ENCODE peak calls at places on chromosomes 16 and 17, in ten cellular contexts. Q is AG10803; O is tibial artery; V is activated naive CD4-positive, alpha-beta T cell; N is upper lobe of right lung; F is activated gamma-delta T cell; P is activated naive CD8-positive, alpha-beta T cell treated with anti-CD3 and anti-CD28 coated beads, Interleukin-2, amount 10 ng/mL, durations not matched to agents 7 days and 5 days; Z is NCI-H460; T is left kidney; J is HuH-7. E is an unnamed sample.

GRCh38 chr16:73058221-73058615 is 10.3 kb upstream of the ZFHX3 start:
- DNase-seq in P (peak; percentile 67), Z (no peak), O (no peak), F (no peak), T (peak; percentile 82), V (no peak), N (peak; percentile 86), J (no peak), Q (peak; percentile 54), E (no peak)

GRCh38 chr16:54055864-54056263 is 230.7 kb downstream of the IRX3 start:
- DNase-seq in O (no peak), J (no peak), P (no peak), Z (no peak), F (no peak), T (no peak), N (no peak), V (no peak), Q (no peak), E (no peak)

GRCh38 chr17:6241381-6241780 is 171.2 kb downstream of the WSCD1 start:
- DNase-seq in Q (no peak), P (no peak), T (no peak), V (no peak), Z (no peak), O (no peak), F (no peak), N (no peak), J (no peak), E (no peak)

GRCh38 chr16:83245061-83245460 is 562.7 kb upstream of the HSBP1 start:
- DNase-seq in F (no peak), V (no peak), P (no peak), Q (peak; percentile 23), T (no peak), O (no peak), J (no peak), Z (no peak), N (no peak), E (no peak)

GRCh38 chr16:22232277-22233049 is 26.4 kb downstream of the EEF2K start:
- DNase-seq in Z (no peak), J (peak; percentile 73), N (peak; percentile 77), Q (no peak), P (no peak), V (no peak), T (peak; percentile 9), F (no peak), O (no peak), E (no peak)

GRCh38 chr16:46813611-46814010 is 17.4 kb downstream of the C16orf87 start:
- DNase-seq in N (no peak), F (no peak), P (no peak), Z (no peak), T (no peak), Q (no peak), O (no peak), J (no peak), V (no peak), E (no peak)

GRCh38 chr17:1413281-1413791 is 13.3 kb upstream of the YWHAE start:
- DNase-seq in F (no peak), P (no peak), Z (peak; percentile 44), T (peak; percentile 22), N (peak; percentile 71), V (no peak), Q (peak; percentile 66), O (peak; percentile 88), J (peak; percentile 39), E (no peak)

GRCh38 chr16:84018710-84019109 is 23.9 kb downstream of the SLC38A8 start:
- DNase-seq in N (no peak), P (no peak), F (no peak), J (no peak), Q (no peak), T (no peak), O (no peak), V (no peak), Z (no peak), E (no peak)

GRCh38 chr17:50758989-50759544 is 8.3 kb downstream of the ANKRD40CL start:
- DNase-seq in Q (no peak), T (no peak), N (no peak), Z (no peak), P (no peak), F (no peak), V (no peak), J (no peak), O (no peak), E (no peak)

GRCh38 chr17:41730479-41730878 is 4.0 kb downstream of the HAP1 start:
- DNase-seq in N (no peak), O (no peak), J (no peak), T (no peak), Z (no peak), Q (no peak), P (no peak), F (no peak), V (no peak), E (no peak)

GRCh38 chr17:3048727-3049471 is 14.5 kb downstream of the OR1D5 start:
- DNase-seq in T (peak; percentile 99), P (peak; percentile 90), J (peak; percentile 91), F (peak; percentile 76), O (peak; percentile 96), N (peak; percentile 98), Z (peak; percentile 98), Q (peak; percentile 97), V (peak; percentile 85), E (peak; percentile 97)

GRCh38 chr16:28040039-28040438 is 23.5 kb downstream of the GSG1L start:
- DNase-seq in V (no peak), O (no peak), T (no peak), J (no peak), N (no peak), F (no peak), P (no peak), Z (no peak), Q (no peak), E (no peak)

GRCh38 chr17:49548506-49549310 is 27.0 kb upstream of the NXPH3 start:
- DNase-seq in J (no peak), N (peak; percentile 69), P (no peak), Z (no peak), V (no peak), T (peak; percentile 38), O (no peak), F (no peak), Q (peak; percentile 36), E (no peak)

GRCh38 chr16:57814896-57815295 is 12.6 kb upstream of the KIFC3 start:
- DNase-seq in P (no peak), J (no peak), F (no peak), Q (no peak), N (no peak), O (no peak), Z (no peak), T (no peak), V (no peak), E (no peak)

GRCh38 chr16:19488213-19488640 is 33.7 kb downstream of the GDE1 start:
- DNase-seq in J (no peak), V (no peak), P (no peak), Z (no peak), Q (no peak), O (no peak), T (peak; percentile 11), F (no peak), N (no peak), E (no peak)

GRCh38 chr17:67947325-67947813 is 48.9 kb downstream of the C17orf58 start:
- DNase-seq in Q (no peak), O (no peak), N (no peak), J (no peak), Z (no peak), V (no peak), P (no peak), T (no peak), F (no peak), E (no peak)

GRCh38 chr17:21228845-21229244 is 14.9 kb upstream of the TMEM11 start:
- DNase-seq in T (no peak), J (no peak), V (no peak), O (no peak), F (no peak), Q (no peak), Z (no peak), P (no peak), N (no peak), E (no peak)

GRCh38 chr16:1201444-1201843 is 23.6 kb downstream of the TPSG1 start:
- DNase-seq in N (no peak), Q (no peak), O (no peak), V (no peak), F (no peak), P (no peak), Z (no peak), J (no peak), T (no peak), E (no peak)

GRCh38 chr17:73010414-73010813 is 82.1 kb downstream of the SLC39A11 start:
- DNase-seq in N (no peak), Q (no peak), Z (no peak), O (no peak), F (no peak), V (no peak), J (no peak), T (no peak), P (no peak), E (no peak)

GRCh38 chr16:79047337-79047736 is 553.2 kb downstream of the MAF start:
- DNase-seq in Q (no peak), T (no peak), V (no peak), F (no peak), J (peak; percentile 39), Z (no peak), O (no peak), N (no peak), P (no peak), E (no peak)

GRCh38 chr17:67123692-67124091 is 79.3 kb downstream of the CACNG1 start:
- DNase-seq in F (no peak), T (no peak), P (no peak), Q (no peak), Z (no peak), N (no peak), J (no peak), V (no peak), O (no peak), E (no peak)

GRCh38 chr16:15958703-15959348 is 9.4 kb downstream of the ABCC1 start:
- DNase-seq in O (no peak), P (no peak), V (no peak), Z (no peak), F (no peak), Q (no peak), J (no peak), N (no peak), T (peak; percentile 84), E (no peak)

GRCh38 chr16:57185446-57185944 is 344 bp downstream of the PSME3IP1 start:
- DNase-seq in V (no peak), T (peak; percentile 55), F (no peak), P (no peak), O (peak; percentile 75), Z (no peak), Q (peak; percentile 61), J (peak; percentile 22), N (no peak), E (peak; percentile 73)

GRCh38 chr16:11170201-11170600 is 85.8 kb downstream of the SOCS1 start:
- DNase-seq in N (no peak), V (no peak), Z (no peak), Q (no peak), F (no peak), O (no peak), T (no peak), J (no peak), P (no peak), E (no peak)

GRCh38 chr16:57614546-57615343 is 13.7 kb upstream of the ADGRG1 start:
- DNase-seq in F (no peak), Q (no peak), V (no peak), J (no peak), Z (no peak), O (peak; percentile 42), P (peak; percentile 36), N (peak; percentile 46), T (no peak), E (peak; percentile 54)

GRCh38 chr16:20377181-20377580 is 24.7 kb upstream of the UMOD start:
- DNase-seq in V (no peak), P (no peak), Q (no peak), O (no peak), N (no peak), J (no peak), Z (no peak), F (no peak), T (no peak), E (no peak)

GRCh38 chr17:2174471-2175293 is 119.8 kb downstream of the HIC1 start:
- DNase-seq in F (no peak), Z (no peak), V (no peak), N (peak; percentile 78), T (peak; percentile 95), O (peak; percentile 84), J (peak; percentile 34), P (no peak), Q (peak; percentile 82), E (no peak)

GRCh38 chr17:43324205-43324893 is 74.4 kb upstream of the ARL4D start:
- DNase-seq in T (peak; percentile 60), J (no peak), F (no peak), Q (peak; percentile 32), O (peak; percentile 37), P (no peak), N (no peak), V (no peak), Z (peak; percentile 53), E (no peak)

E was measured in natural killer cell treated with Interleukin-12 subunit alpha and Interleukin-12 subunit beta and Interleukin-15 and Interleukin-18, amount 100 ng/mL, for 72 hours.